ENCODE peak calls at places on chromosome 4, in ten cellular contexts. One of them, this sample, is unnamed.

GRCh38 chr4:183213996-183214395 is 106.1 kb downstream of the CLDN22 start:
- DNase-seq in ovary: no peak
- DNase-seq in heart right ventricle: no peak
- DNase-seq in CD8-positive, alpha-beta T cell: no peak
- DNase-seq in upper lobe of right lung: no peak
- DNase-seq in right lobe of liver: no peak
- DNase-seq in astrocyte: no peak
- DNase-seq in left lung: no peak
- DNase-seq in tibial nerve: no peak
- DNase-seq in mucosa of descending colon: no peak
- DNase-seq in this sample: no peak

GRCh38 chr4:89727236-89727635 is 109.7 kb downstream of the SNCA start:
- DNase-seq in ovary: no peak
- DNase-seq in heart right ventricle: no peak
- DNase-seq in CD8-positive, alpha-beta T cell: no peak
- DNase-seq in upper lobe of right lung: no peak
- DNase-seq in right lobe of liver: no peak
- DNase-seq in astrocyte: no peak
- DNase-seq in left lung: no peak
- DNase-seq in tibial nerve: no peak
- DNase-seq in mucosa of descending colon: no peak
- DNase-seq in this sample: no peak

GRCh38 chr4:105613326-105613725 is 60.9 kb downstream of the ARHGEF38 start:
- DNase-seq in ovary: no peak
- DNase-seq in heart right ventricle: no peak
- DNase-seq in CD8-positive, alpha-beta T cell: no peak
- DNase-seq in upper lobe of right lung: no peak
- DNase-seq in right lobe of liver: no peak
- DNase-seq in astrocyte: peak; percentile 18
- DNase-seq in left lung: no peak
- DNase-seq in tibial nerve: no peak
- DNase-seq in mucosa of descending colon: no peak
- DNase-seq in this sample: no peak

GRCh38 chr4:73139991-73140390 is 70.5 kb upstream of the COX18 start:
- DNase-seq in ovary: no peak
- DNase-seq in heart right ventricle: no peak
- DNase-seq in CD8-positive, alpha-beta T cell: no peak
- DNase-seq in upper lobe of right lung: no peak
- DNase-seq in right lobe of liver: no peak
- DNase-seq in astrocyte: no peak
- DNase-seq in left lung: no peak
- DNase-seq in tibial nerve: no peak
- DNase-seq in mucosa of descending colon: no peak
- DNase-seq in this sample: no peak

GRCh38 chr4:166657261-166657660 is 577.0 kb downstream of the SPOCK3 start:
- DNase-seq in ovary: no peak
- DNase-seq in heart right ventricle: no peak
- DNase-seq in CD8-positive, alpha-beta T cell: no peak
- DNase-seq in upper lobe of right lung: no peak
- DNase-seq in right lobe of liver: no peak
- DNase-seq in astrocyte: peak; percentile 74
- DNase-seq in left lung: no peak
- DNase-seq in tibial nerve: no peak
- DNase-seq in mucosa of descending colon: no peak
- DNase-seq in this sample: no peak

GRCh38 chr4:159413252-159413941 is 310.5 kb downstream of the RAPGEF2 start:
- DNase-seq in ovary: no peak
- DNase-seq in heart right ventricle: no peak
- DNase-seq in CD8-positive, alpha-beta T cell: no peak
- DNase-seq in upper lobe of right lung: no peak
- DNase-seq in right lobe of liver: no peak
- DNase-seq in astrocyte: peak; percentile 47
- DNase-seq in left lung: no peak
- DNase-seq in tibial nerve: no peak
- DNase-seq in mucosa of descending colon: no peak
- DNase-seq in this sample: no peak

GRCh38 chr4:38696697-38697096 is 32.7 kb downstream of the KLF3 start:
- DNase-seq in ovary: no peak
- DNase-seq in heart right ventricle: no peak
- DNase-seq in CD8-positive, alpha-beta T cell: no peak
- DNase-seq in upper lobe of right lung: no peak
- DNase-seq in right lobe of liver: no peak
- DNase-seq in astrocyte: no peak
- DNase-seq in left lung: no peak
- DNase-seq in tibial nerve: no peak
- DNase-seq in mucosa of descending colon: no peak
- DNase-seq in this sample: no peak

GRCh38 chr4:26346203-26346620 is 25.4 kb downstream of the RBPJ start:
- DNase-seq in ovary: no peak
- DNase-seq in heart right ventricle: no peak
- DNase-seq in CD8-positive, alpha-beta T cell: no peak
- DNase-seq in upper lobe of right lung: no peak
- DNase-seq in right lobe of liver: no peak
- DNase-seq in astrocyte: no peak
- DNase-seq in left lung: no peak
- DNase-seq in tibial nerve: no peak
- DNase-seq in mucosa of descending colon: no peak
- DNase-seq in this sample: no peak

GRCh38 chr4:166146806-166147540 is 273.9 kb downstream of the TLL1 start:
- DNase-seq in ovary: no peak
- DNase-seq in heart right ventricle: no peak
- DNase-seq in CD8-positive, alpha-beta T cell: no peak
- DNase-seq in upper lobe of right lung: no peak
- DNase-seq in right lobe of liver: no peak
- DNase-seq in astrocyte: no peak
- DNase-seq in left lung: no peak
- DNase-seq in tibial nerve: no peak
- DNase-seq in mucosa of descending colon: no peak
- DNase-seq in this sample: no peak

GRCh38 chr4:146932111-146932510 is 13.6 kb downstream of the TTC29 start:
- DNase-seq in ovary: no peak
- DNase-seq in heart right ventricle: no peak
- DNase-seq in CD8-positive, alpha-beta T cell: no peak
- DNase-seq in upper lobe of right lung: no peak
- DNase-seq in right lobe of liver: no peak
- DNase-seq in astrocyte: no peak
- DNase-seq in left lung: no peak
- DNase-seq in tibial nerve: no peak
- DNase-seq in mucosa of descending colon: no peak
- DNase-seq in this sample: no peak

GRCh38 chr4:121669163-121669550 is 27.6 kb downstream of the ANXA5 start:
- DNase-seq in ovary: no peak
- DNase-seq in heart right ventricle: no peak
- DNase-seq in CD8-positive, alpha-beta T cell: no peak
- DNase-seq in upper lobe of right lung: no peak
- DNase-seq in right lobe of liver: no peak
- DNase-seq in astrocyte: peak; percentile 71
- DNase-seq in left lung: no peak
- DNase-seq in tibial nerve: no peak
- DNase-seq in mucosa of descending colon: no peak
- DNase-seq in this sample: no peak

GRCh38 chr4:84279678-84280077 is 219.4 kb downstream of the NKX6-1 start:
- DNase-seq in ovary: no peak
- DNase-seq in heart right ventricle: no peak
- DNase-seq in CD8-positive, alpha-beta T cell: no peak
- DNase-seq in upper lobe of right lung: no peak
- DNase-seq in right lobe of liver: no peak
- DNase-seq in astrocyte: peak; percentile 20
- DNase-seq in left lung: no peak
- DNase-seq in tibial nerve: no peak
- DNase-seq in mucosa of descending colon: no peak
- DNase-seq in this sample: no peak

GRCh38 chr4:153114771-153115321 is 89.4 kb upstream of the TRIM2 start:
- DNase-seq in ovary: no peak
- DNase-seq in heart right ventricle: no peak
- DNase-seq in CD8-positive, alpha-beta T cell: peak; percentile 64
- DNase-seq in upper lobe of right lung: no peak
- DNase-seq in right lobe of liver: no peak
- DNase-seq in astrocyte: peak; percentile 86
- DNase-seq in left lung: no peak
- DNase-seq in tibial nerve: no peak
- DNase-seq in mucosa of descending colon: peak; percentile 15
- DNase-seq in this sample: no peak

GRCh38 chr4:82839624-82840023 is 41.0 kb upstream of the SCD5 start:
- DNase-seq in ovary: no peak
- DNase-seq in heart right ventricle: no peak
- DNase-seq in CD8-positive, alpha-beta T cell: no peak
- DNase-seq in upper lobe of right lung: no peak
- DNase-seq in right lobe of liver: no peak
- DNase-seq in astrocyte: peak; percentile 16
- DNase-seq in left lung: no peak
- DNase-seq in tibial nerve: no peak
- DNase-seq in mucosa of descending colon: no peak
- DNase-seq in this sample: no peak

DNA sequence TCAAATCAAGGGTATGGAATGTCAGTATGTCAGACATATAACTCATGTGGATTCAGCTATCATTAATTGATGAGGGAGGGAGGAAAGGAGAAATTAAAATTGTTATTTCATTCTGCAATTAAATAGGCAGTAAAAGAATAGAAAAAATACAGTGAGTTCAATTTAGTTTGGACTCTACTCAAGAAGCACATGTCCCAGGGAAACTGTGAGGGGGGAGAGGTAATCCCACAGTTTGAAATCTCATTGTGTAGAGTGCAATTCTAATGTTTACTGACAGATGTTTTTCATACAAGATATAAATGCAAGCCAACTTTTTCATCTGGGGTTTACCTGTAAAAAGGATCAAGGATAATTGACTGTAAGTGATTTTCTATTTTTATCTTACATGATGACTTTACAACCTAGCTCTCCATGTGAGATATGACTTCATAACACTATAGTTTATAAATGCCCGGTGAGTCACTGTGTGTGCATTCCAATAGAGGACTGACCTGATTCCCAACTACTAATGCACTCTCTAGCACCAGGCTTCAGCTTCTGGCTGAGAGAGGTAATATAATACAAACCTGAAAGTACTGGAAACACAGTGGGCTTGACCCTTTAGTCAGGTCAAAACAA is 35.2 kb upstream of the SCD5 start:
- DNase-seq in ovary: no peak
- DNase-seq in heart right ventricle: no peak
- DNase-seq in CD8-positive, alpha-beta T cell: no peak
- DNase-seq in upper lobe of right lung: no peak
- DNase-seq in right lobe of liver: no peak
- DNase-seq in astrocyte: peak; percentile 84
- DNase-seq in left lung: no peak
- DNase-seq in tibial nerve: no peak
- DNase-seq in mucosa of descending colon: peak; percentile 44
- DNase-seq in this sample: no peak
- TF ChIP-seq CTCF in ovary: no peak
- TF ChIP-seq CTCF in heart right ventricle: no peak
- TF ChIP-seq CTCF in CD8-positive, alpha-beta T cell: no peak
- TF ChIP-seq CTCF in upper lobe of right lung: no peak
- TF ChIP-seq CTCF in right lobe of liver: no peak
- TF ChIP-seq CTCF in astrocyte: peak; percentile 27
- TF ChIP-seq CTCF in left lung: no peak
- TF ChIP-seq CTCF in tibial nerve: no peak
- TF ChIP-seq CTCF in mucosa of descending colon: no peak
- TF ChIP-seq CTCF in this sample: no peak

DNA sequence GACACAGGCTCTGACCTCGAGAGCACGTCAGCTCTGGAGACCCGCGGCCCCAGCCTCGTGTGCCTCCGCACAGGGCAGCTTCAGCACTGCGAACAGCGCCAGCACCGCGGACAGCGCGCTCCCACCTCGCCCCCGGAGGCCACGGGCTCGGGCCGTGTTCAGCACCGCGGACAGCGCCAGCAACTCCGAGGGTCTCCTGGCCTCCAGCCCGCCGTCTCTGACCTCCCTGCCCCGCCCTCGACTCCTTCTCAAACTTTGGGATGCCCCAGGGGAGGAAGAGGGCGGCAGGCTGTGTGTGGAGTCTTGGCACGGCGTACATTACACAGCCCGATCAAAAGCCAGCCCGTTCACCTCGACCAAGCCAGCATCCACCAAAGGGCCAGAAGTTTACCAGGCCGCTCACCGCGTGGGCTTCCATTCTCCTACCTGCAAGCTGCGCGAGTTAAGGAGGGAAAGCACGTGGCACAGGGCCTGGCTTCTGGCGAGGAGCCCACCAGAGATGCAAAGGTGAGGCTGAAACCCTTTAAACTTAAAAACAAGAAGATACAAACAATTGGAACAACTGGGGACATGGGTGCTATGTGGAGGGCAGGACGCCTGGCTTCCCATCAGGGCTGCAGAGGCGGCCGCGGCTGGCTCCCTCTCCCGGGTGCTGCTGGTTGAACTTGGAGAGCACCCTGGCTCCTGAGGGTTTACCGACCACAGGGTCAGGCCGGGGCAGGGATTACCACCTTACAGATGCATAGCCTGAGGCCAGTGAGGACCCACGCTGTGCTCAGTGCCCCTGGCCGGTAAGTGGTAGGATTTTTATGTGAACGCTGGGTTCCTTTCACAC is 4.5 kb upstream of the NKX1-1 start:
- DNase-seq in ovary: peak; percentile 73
- DNase-seq in heart right ventricle: peak; percentile 63
- DNase-seq in CD8-positive, alpha-beta T cell: peak; percentile 59
- DNase-seq in upper lobe of right lung: peak; percentile 71
- DNase-seq in right lobe of liver: peak; percentile 36
- DNase-seq in astrocyte: peak; percentile 10
- DNase-seq in left lung: peak; percentile 83
- DNase-seq in tibial nerve: no peak
- DNase-seq in mucosa of descending colon: peak; percentile 26
- DNase-seq in this sample: peak; percentile 27
- H3K9me3 ChIP-seq in ovary: no peaks in the 10 kb centered on the region
- H3K9me3 ChIP-seq in heart right ventricle: no peaks in the 10 kb centered on the region
- H3K9me3 ChIP-seq in CD8-positive, alpha-beta T cell: no peaks in the 10 kb centered on the region
- H3K9me3 ChIP-seq in upper lobe of right lung: no peaks in the 10 kb centered on the region
- H3K9me3 ChIP-seq in right lobe of liver: no peaks in the 10 kb centered on the region
- H3K9me3 ChIP-seq in astrocyte: no peaks in the 10 kb centered on the region
- H3K9me3 ChIP-seq in left lung: no peaks in the 10 kb centered on the region
- H3K9me3 ChIP-seq in tibial nerve: no peaks in the 10 kb centered on the region
- H3K9me3 ChIP-seq in mucosa of descending colon: no peaks in the 10 kb centered on the region
- H3K9me3 ChIP-seq in this sample: no peaks in the 10 kb centered on the region

GRCh38 chr4:168569066-168569908 is 72.4 kb downstream of the PALLD start:
- DNase-seq in ovary: no peak
- DNase-seq in heart right ventricle: no peak
- DNase-seq in CD8-positive, alpha-beta T cell: no peak
- DNase-seq in upper lobe of right lung: no peak
- DNase-seq in right lobe of liver: no peak
- DNase-seq in astrocyte: peak; percentile 54
- DNase-seq in left lung: no peak
- DNase-seq in tibial nerve: no peak
- DNase-seq in mucosa of descending colon: peak; percentile 49
- DNase-seq in this sample: no peak
- H3K4me1 ChIP-seq in ovary: peaks cover 2% of the 10 kb centered on the region
- H3K4me1 ChIP-seq in heart right ventricle: peaks cover 31% of the 10 kb centered on the region
- H3K4me1 ChIP-seq in CD8-positive, alpha-beta T cell: no peaks in the 10 kb centered on the region
- H3K4me1 ChIP-seq in upper lobe of right lung: no peaks in the 10 kb centered on the region
- H3K4me1 ChIP-seq in right lobe of liver: no peaks in the 10 kb centered on the region
- H3K4me1 ChIP-seq in astrocyte: no peaks in the 10 kb centered on the region
- H3K4me1 ChIP-seq in left lung: no peaks in the 10 kb centered on the region
- H3K4me1 ChIP-seq in tibial nerve: no peaks in the 10 kb centered on the region
- H3K4me1 ChIP-seq in mucosa of descending colon: peaks cover 5% of the 10 kb centered on the region
- H3K4me1 ChIP-seq in this sample: no peaks in the 10 kb centered on the region

DNA sequence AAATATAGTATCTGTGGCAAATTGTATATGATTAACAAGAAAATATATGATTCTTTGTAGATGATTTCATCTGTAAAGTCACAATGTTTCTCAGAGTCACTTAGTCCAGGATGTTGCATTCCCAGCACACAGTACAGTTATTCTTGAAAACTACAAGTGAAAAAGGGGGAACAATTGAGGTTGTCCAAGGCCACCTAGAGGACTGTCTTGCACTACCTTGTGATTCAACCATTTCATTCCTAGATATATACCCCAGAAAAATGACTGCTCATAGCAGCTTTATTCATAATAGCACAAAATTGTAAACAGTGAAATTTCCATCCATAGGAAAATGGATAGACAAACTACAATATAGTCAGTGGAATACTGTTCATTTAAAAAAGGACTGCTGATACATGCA is 16.0 kb downstream of the C4orf33 start:
- DNase-seq in ovary: no peak
- DNase-seq in heart right ventricle: no peak
- DNase-seq in CD8-positive, alpha-beta T cell: no peak
- DNase-seq in upper lobe of right lung: no peak
- DNase-seq in right lobe of liver: no peak
- DNase-seq in astrocyte: no peak
- DNase-seq in left lung: no peak
- DNase-seq in tibial nerve: no peak
- DNase-seq in mucosa of descending colon: no peak
- DNase-seq in this sample: no peak
- TF ChIP-seq CTCF in ovary: no peak
- TF ChIP-seq CTCF in heart right ventricle: no peak
- TF ChIP-seq CTCF in CD8-positive, alpha-beta T cell: no peak
- TF ChIP-seq CTCF in upper lobe of right lung: no peak
- TF ChIP-seq CTCF in right lobe of liver: no peak
- TF ChIP-seq CTCF in astrocyte: no peak
- TF ChIP-seq CTCF in left lung: no peak
- TF ChIP-seq CTCF in tibial nerve: no peak
- TF ChIP-seq CTCF in mucosa of descending colon: no peak
- TF ChIP-seq CTCF in this sample: no peak